ENCODE peak calls at places on chromosomes 16 and 17, in six cellular contexts. One of them, this sample, is unnamed.

GRCh38 chr16:79169239-79169638 is 431.3 kb downstream of the MAF start:
- DNase-seq in kidney epithelial cell: no peak
- DNase-seq in cardiac muscle cell: no peak
- DNase-seq in Peyer's patch: no peak
- DNase-seq in H1: no peak
- DNase-seq in astrocyte of the spinal cord: no peak
- DNase-seq in this sample: no peak

GRCh38 chr17:42679492-42680330 is 1.9 kb downstream of the CCR10 start:
- DNase-seq in kidney epithelial cell: no peak
- DNase-seq in cardiac muscle cell: peak
- DNase-seq in Peyer's patch: peak
- DNase-seq in H1: peak
- DNase-seq in astrocyte of the spinal cord: peak
- DNase-seq in this sample: no peak

GRCh38 chr17:54948380-54948779 is 20.1 kb downstream of the COX11 start:
- DNase-seq in kidney epithelial cell: peak
- DNase-seq in cardiac muscle cell: peak
- DNase-seq in Peyer's patch: no peak
- DNase-seq in H1: no peak
- DNase-seq in astrocyte of the spinal cord: peak
- DNase-seq in this sample: peak

GRCh38 chr16:52561910-52562741 is 15.2 kb upstream of the TOX3 start:
- DNase-seq in kidney epithelial cell: no peak
- DNase-seq in cardiac muscle cell: no peak
- DNase-seq in Peyer's patch: peak
- DNase-seq in H1: no peak
- DNase-seq in astrocyte of the spinal cord: no peak
- DNase-seq in this sample: no peak

GRCh38 chr16:73202176-73202729 is 154.3 kb upstream of the ZFHX3 start:
- DNase-seq in kidney epithelial cell: no peak
- DNase-seq in cardiac muscle cell: peak
- DNase-seq in Peyer's patch: peak
- DNase-seq in H1: no peak
- DNase-seq in astrocyte of the spinal cord: peak
- DNase-seq in this sample: peak

GRCh38 chr16:30658731-30659506 is 688 bp downstream of the FBRS start:
- DNase-seq in kidney epithelial cell: peak
- DNase-seq in cardiac muscle cell: peak
- DNase-seq in Peyer's patch: peak
- DNase-seq in H1: peak
- DNase-seq in astrocyte of the spinal cord: peak
- DNase-seq in this sample: peak

GRCh38 chr16:11706180-11706742 is 36.4 kb downstream of the TXNDC11 start:
- DNase-seq in kidney epithelial cell: no peak
- DNase-seq in cardiac muscle cell: no peak
- DNase-seq in Peyer's patch: no peak
- DNase-seq in H1: no peak
- DNase-seq in astrocyte of the spinal cord: peak
- DNase-seq in this sample: no peak

GRCh38 chr17:76949913-76950695 is 81.9 kb downstream of the MGAT5B start:
- DNase-seq in kidney epithelial cell: no peak
- DNase-seq in cardiac muscle cell: no peak
- DNase-seq in Peyer's patch: no peak
- DNase-seq in H1: no peak
- DNase-seq in astrocyte of the spinal cord: no peak
- DNase-seq in this sample: no peak

GRCh38 chr16:49441366-49441780 is 67.8 kb downstream of the C16orf78 start:
- DNase-seq in kidney epithelial cell: no peak
- DNase-seq in cardiac muscle cell: peak
- DNase-seq in Peyer's patch: peak
- DNase-seq in H1: peak
- DNase-seq in astrocyte of the spinal cord: no peak
- DNase-seq in this sample: no peak

GRCh38 chr16:67470314-67470713 is 10.6 kb downstream of the ATP6V0D1 start:
- DNase-seq in kidney epithelial cell: no peak
- DNase-seq in cardiac muscle cell: no peak
- DNase-seq in Peyer's patch: peak
- DNase-seq in H1: no peak
- DNase-seq in astrocyte of the spinal cord: no peak
- DNase-seq in this sample: no peak

GRCh38 chr16:85402910-85403692 is 210.0 kb upstream of the GSE1 start:
- DNase-seq in kidney epithelial cell: no peak
- DNase-seq in cardiac muscle cell: peak
- DNase-seq in Peyer's patch: peak
- DNase-seq in H1: peak
- DNase-seq in astrocyte of the spinal cord: peak
- DNase-seq in this sample: no peak

GRCh38 chr17:60435244-60436170 is 13.2 kb downstream of the CHCT1 start:
- DNase-seq in kidney epithelial cell: no peak
- DNase-seq in cardiac muscle cell: peak
- DNase-seq in Peyer's patch: peak
- DNase-seq in H1: peak
- DNase-seq in astrocyte of the spinal cord: peak
- DNase-seq in this sample: peak

GRCh38 chr17:47276868-47277267 is 23.2 kb downstream of the ITGB3 start:
- DNase-seq in kidney epithelial cell: no peak
- DNase-seq in cardiac muscle cell: peak
- DNase-seq in Peyer's patch: peak
- DNase-seq in H1: no peak
- DNase-seq in astrocyte of the spinal cord: peak
- DNase-seq in this sample: peak

GRCh38 chr17:2282297-2282873 is 21.2 kb downstream of the SMG6 start:
- DNase-seq in kidney epithelial cell: no peak
- DNase-seq in cardiac muscle cell: peak
- DNase-seq in Peyer's patch: no peak
- DNase-seq in H1: no peak
- DNase-seq in astrocyte of the spinal cord: peak
- DNase-seq in this sample: peak

GRCh38 chr17:10198509-10199249 is at the start of gene GAS7:
- DNase-seq in kidney epithelial cell: no peak
- DNase-seq in cardiac muscle cell: peak
- DNase-seq in Peyer's patch: peak
- DNase-seq in H1: peak
- DNase-seq in astrocyte of the spinal cord: no peak
- DNase-seq in this sample: no peak

GRCh38 chr16:88716201-88716600 is 9.9 kb downstream of the CTU2 start:
- DNase-seq in kidney epithelial cell: no peak
- DNase-seq in cardiac muscle cell: no peak
- DNase-seq in Peyer's patch: no peak
- DNase-seq in H1: no peak
- DNase-seq in astrocyte of the spinal cord: no peak
- DNase-seq in this sample: no peak

GRCh38 chr16:29871822-29872546 is 9.0 kb upstream of the CDIPT start:
- DNase-seq in kidney epithelial cell: no peak
- DNase-seq in cardiac muscle cell: no peak
- DNase-seq in Peyer's patch: no peak
- DNase-seq in H1: no peak
- DNase-seq in astrocyte of the spinal cord: no peak
- DNase-seq in this sample: no peak

GRCh38 chr16:31215287-31216115 is 1.4 kb downstream of the PYDC1 start:
- DNase-seq in kidney epithelial cell: no peak
- DNase-seq in cardiac muscle cell: peak
- DNase-seq in Peyer's patch: peak
- DNase-seq in H1: peak
- DNase-seq in astrocyte of the spinal cord: peak
- DNase-seq in this sample: no peak

GRCh38 chr17:10149573-10150399 is 48.6 kb downstream of the GAS7 start:
- DNase-seq in kidney epithelial cell: peak
- DNase-seq in cardiac muscle cell: peak
- DNase-seq in Peyer's patch: no peak
- DNase-seq in H1: no peak
- DNase-seq in astrocyte of the spinal cord: peak
- DNase-seq in this sample: no peak

GRCh38 chr16:4988647-4989046 is 30.5 kb downstream of the SEC14L5 start:
- DNase-seq in kidney epithelial cell: no peak
- DNase-seq in cardiac muscle cell: no peak
- DNase-seq in Peyer's patch: no peak
- DNase-seq in H1: no peak
- DNase-seq in astrocyte of the spinal cord: no peak
- DNase-seq in this sample: no peak

GRCh38 chr16:57591086-57591869 is 37.2 kb upstream of the ADGRG1 start:
- DNase-seq in kidney epithelial cell: peak
- DNase-seq in cardiac muscle cell: peak
- DNase-seq in Peyer's patch: peak
- DNase-seq in H1: peak
- DNase-seq in astrocyte of the spinal cord: peak
- DNase-seq in this sample: peak

GRCh38 chr16:15484662-15485061 is 50.3 kb downstream of the BMERB1 start:
- DNase-seq in kidney epithelial cell: no peak
- DNase-seq in cardiac muscle cell: peak
- DNase-seq in Peyer's patch: no peak
- DNase-seq in H1: no peak
- DNase-seq in astrocyte of the spinal cord: no peak
- DNase-seq in this sample: no peak

GRCh38 chr17:11503292-11503691 is 95.0 kb upstream of the DNAH9 start:
- DNase-seq in kidney epithelial cell: no peak
- DNase-seq in cardiac muscle cell: no peak
- DNase-seq in Peyer's patch: no peak
- DNase-seq in H1: no peak
- DNase-seq in astrocyte of the spinal cord: no peak
- DNase-seq in this sample: no peak

GRCh38 chr16:89722392-89723278 is 1.3 kb downstream of the ZNF276 start:
- DNase-seq in kidney epithelial cell: no peak
- DNase-seq in cardiac muscle cell: peak
- DNase-seq in Peyer's patch: peak
- DNase-seq in H1: peak
- DNase-seq in astrocyte of the spinal cord: peak
- DNase-seq in this sample: no peak

GRCh38 chr16:77183137-77183536 is 7.9 kb upstream of the MON1B start:
- DNase-seq in kidney epithelial cell: no peak
- DNase-seq in cardiac muscle cell: no peak
- DNase-seq in Peyer's patch: no peak
- DNase-seq in H1: no peak
- DNase-seq in astrocyte of the spinal cord: no peak
- DNase-seq in this sample: no peak

GRCh38 chr16:48734220-48734619 is 124.2 kb upstream of the N4BP1 start:
- DNase-seq in kidney epithelial cell: no peak
- DNase-seq in cardiac muscle cell: no peak
- DNase-seq in Peyer's patch: no peak
- DNase-seq in H1: no peak
- DNase-seq in astrocyte of the spinal cord: no peak
- DNase-seq in this sample: no peak

GRCh38 chr16:15886078-15886477 is 2.3 kb downstream of the CEP20 start:
- DNase-seq in kidney epithelial cell: no peak
- DNase-seq in cardiac muscle cell: no peak
- DNase-seq in Peyer's patch: no peak
- DNase-seq in H1: no peak
- DNase-seq in astrocyte of the spinal cord: no peak
- DNase-seq in this sample: no peak

GRCh38 chr17:21686165-21687015 is 5.9 kb upstream of the KCNJ18 start:
- DNase-seq in kidney epithelial cell: no peak
- DNase-seq in cardiac muscle cell: no peak
- DNase-seq in Peyer's patch: no peak
- DNase-seq in H1: no peak
- DNase-seq in astrocyte of the spinal cord: no peak
- DNase-seq in this sample: no peak

DNA sequence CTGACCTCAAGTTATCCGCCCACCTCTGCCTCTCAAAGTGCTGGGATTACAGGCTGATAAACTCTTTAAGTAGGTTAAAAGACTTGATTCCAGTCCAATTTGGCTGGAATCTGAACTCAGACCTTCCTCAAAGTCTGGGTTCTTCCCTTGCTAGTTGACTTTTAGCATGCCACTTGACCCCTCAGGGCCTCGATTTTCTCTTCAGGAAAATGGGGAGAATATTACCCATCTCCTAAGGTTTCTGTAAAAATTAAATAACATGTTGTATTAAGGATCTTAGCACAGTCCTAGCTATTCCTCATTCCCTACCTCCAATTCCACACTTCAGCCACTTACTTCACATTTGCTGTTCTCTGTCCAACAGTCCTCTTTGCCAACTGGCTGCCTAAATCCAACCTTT is 1.9 kb downstream of the GTF3C1 start:
- DNase-seq in kidney epithelial cell: no peak
- DNase-seq in cardiac muscle cell: no peak
- DNase-seq in Peyer's patch: no peak
- DNase-seq in H1: no peak
- DNase-seq in astrocyte of the spinal cord: no peak
- DNase-seq in this sample: no peak
- H3K4me3 ChIP-seq in kidney epithelial cell: no peak
- H3K4me3 ChIP-seq in cardiac muscle cell: no peak
- H3K4me3 ChIP-seq in Peyer's patch: no peak
- H3K4me3 ChIP-seq in H1: no peak
- H3K4me3 ChIP-seq in astrocyte of the spinal cord: no peak
- H3K4me3 ChIP-seq in this sample: no peak

DNA sequence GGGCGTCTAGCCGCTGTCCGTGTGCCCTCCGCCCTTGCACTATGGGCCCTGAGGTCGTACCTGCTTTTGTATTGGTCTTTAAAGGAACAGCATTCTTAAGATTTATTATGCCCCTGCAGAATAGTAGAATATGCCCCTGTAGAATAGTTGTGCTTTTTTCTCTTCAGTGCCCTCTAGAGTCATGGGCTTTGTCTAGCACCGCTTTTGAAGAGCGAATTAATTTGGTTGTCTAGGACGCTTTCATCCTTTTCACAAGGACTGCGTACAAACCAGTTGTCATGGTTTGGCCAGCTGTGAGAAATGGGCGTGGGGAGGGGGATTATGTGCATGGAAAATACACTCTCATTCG is 615 bp downstream of the CEP95 start:
- DNase-seq in kidney epithelial cell: no peak
- DNase-seq in cardiac muscle cell: peak
- DNase-seq in Peyer's patch: no peak
- DNase-seq in H1: no peak
- DNase-seq in astrocyte of the spinal cord: peak
- DNase-seq in this sample: peak
- TF ChIP-seq CTCF in kidney epithelial cell: peak
- TF ChIP-seq CTCF in cardiac muscle cell: peak
- TF ChIP-seq CTCF in Peyer's patch: peak
- TF ChIP-seq CTCF in H1: no peak
- TF ChIP-seq CTCF in astrocyte of the spinal cord: peak
- TF ChIP-seq CTCF in this sample: peak

DNA sequence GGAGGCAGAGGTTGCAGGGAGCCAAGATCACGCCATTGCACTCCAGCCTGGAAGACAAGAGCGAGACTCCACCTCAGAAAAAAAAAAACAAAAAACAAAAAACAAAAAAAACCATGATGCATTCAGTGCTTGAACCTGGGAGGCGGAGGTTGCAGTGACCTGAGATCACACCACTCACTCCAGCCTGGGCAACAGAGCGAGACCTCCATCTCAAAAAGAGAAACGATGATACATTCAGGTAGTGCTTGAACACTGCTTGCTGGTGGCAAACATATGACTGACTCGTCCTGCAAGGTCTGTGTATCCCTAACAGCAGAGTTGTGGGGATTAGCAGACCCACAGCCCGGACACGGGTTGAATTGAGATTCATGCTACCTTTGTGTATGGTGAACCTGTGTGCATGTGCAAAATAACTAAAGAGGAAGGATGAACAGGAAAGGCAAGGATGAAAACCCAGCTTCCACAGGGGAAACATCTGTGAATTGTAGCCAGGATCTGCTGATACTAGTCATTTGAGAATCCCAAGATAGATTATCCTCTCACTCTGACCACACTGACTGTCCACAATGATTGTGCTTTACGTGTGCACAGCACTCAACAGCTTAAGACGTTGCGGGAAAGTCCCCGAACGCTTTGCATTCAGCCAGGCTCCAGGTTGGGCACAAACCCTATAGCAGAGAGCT is 52.4 kb upstream of the MRPS23 start:
- DNase-seq in kidney epithelial cell: no peak
- DNase-seq in cardiac muscle cell: no peak
- DNase-seq in Peyer's patch: no peak
- DNase-seq in H1: no peak
- DNase-seq in astrocyte of the spinal cord: no peak
- DNase-seq in this sample: no peak
- H3K4me3 ChIP-seq in kidney epithelial cell: no peak
- H3K4me3 ChIP-seq in cardiac muscle cell: no peak
- H3K4me3 ChIP-seq in Peyer's patch: no peak
- H3K4me3 ChIP-seq in H1: no peak
- H3K4me3 ChIP-seq in astrocyte of the spinal cord: no peak
- H3K4me3 ChIP-seq in this sample: no peak

GRCh38 chr17:63113167-63113566 is 147.1 kb downstream of the TANC2 start:
- DNase-seq in kidney epithelial cell: no peak
- DNase-seq in cardiac muscle cell: peak
- DNase-seq in Peyer's patch: no peak
- DNase-seq in H1: no peak
- DNase-seq in astrocyte of the spinal cord: no peak
- DNase-seq in this sample: no peak
- TF ChIP-seq CTCF in kidney epithelial cell: no peak
- TF ChIP-seq CTCF in cardiac muscle cell: peak
- TF ChIP-seq CTCF in Peyer's patch: peak
- TF ChIP-seq CTCF in H1: peak
- TF ChIP-seq CTCF in astrocyte of the spinal cord: no peak
- TF ChIP-seq CTCF in this sample: no peak